ENCODE peak calls at places on chromosomes 3 and 15, in eight cellular contexts. L is aorta; A is cardiac muscle cell; Q is Panc1; Y is heart left ventricle; V is CD4-positive, CD25-positive, alpha-beta regulatory T cell; P is MM.1S; B is hepatocyte. U is an unnamed sample. For H3K9me3, the result is how much of the 10 kb centered on the place peaks cover.

GRCh38 chr3:144636833-144637232 is 665.2 kb downstream of the DIPK2A start:
- DNase-seq in L (no peak), A (peak), Q (no peak), Y (no peak), V (no peak), P (no peak), B (peak), U (no peak)

GRCh38 chr15:29903785-29904464 is 81.7 kb upstream of the TJP1 start:
- DNase-seq in L (no peak), A (peak), Q (no peak), Y (no peak), V (no peak), P (no peak), B (no peak), U (no peak)

GRCh38 chr15:63783441-63783840 is 50.3 kb downstream of the HERC1 start:
- DNase-seq in L (no peak), A (no peak), Q (no peak), Y (no peak), V (no peak), P (no peak), B (no peak), U (no peak)

GRCh38 chr3:193301441-193301840 is 60.4 kb downstream of the PLAAT1 start:
- DNase-seq in L (no peak), A (no peak), Q (peak), Y (no peak), V (no peak), P (no peak), B (no peak), U (no peak)

GRCh38 chr15:99057697-99058420 is 47.0 kb upstream of the SYNM start:
- DNase-seq in L (no peak), A (peak), Q (no peak), Y (peak), V (no peak), P (no peak), B (no peak), U (no peak)

GRCh38 chr15:92714071-92714456 is 58.5 kb upstream of the FAM174B start:
- DNase-seq in L (no peak), A (peak), Q (no peak), Y (no peak), V (no peak), P (no peak), B (peak), U (no peak)

GRCh38 chr3:44114142-44114541 is 127.5 kb upstream of the TOPAZ1 start:
- DNase-seq in L (peak), A (peak), Q (no peak), Y (peak), V (peak), P (no peak), B (peak), U (no peak)

GRCh38 chr3:103085465-103085864 is 650.6 kb downstream of the ZPLD1 start:
- DNase-seq in L (no peak), A (peak), Q (no peak), Y (no peak), V (no peak), P (peak), B (peak), U (no peak)

GRCh38 chr3:53796161-53796560 is 50.1 kb downstream of the CHDH start:
- DNase-seq in L (no peak), A (peak), Q (no peak), Y (peak), V (no peak), P (no peak), B (no peak), U (no peak)

GRCh38 chr3:188185717-188186236 is 31.8 kb downstream of the LPP start:
- DNase-seq in L (no peak), A (peak), Q (no peak), Y (no peak), V (no peak), P (no peak), B (no peak), U (no peak)

GRCh38 chr15:77659350-77660321 is 26.9 kb upstream of the LINGO1 start:
- DNase-seq in L (no peak), A (peak), Q (no peak), Y (peak), V (no peak), P (peak), B (peak), U (no peak)

GRCh38 chr15:98914626-98915025 is 93.0 kb downstream of the PGPEP1L start:
- DNase-seq in L (no peak), A (no peak), Q (no peak), Y (no peak), V (no peak), P (no peak), B (no peak), U (no peak)

GRCh38 chr15:89177633-89178306 is 43.6 kb downstream of the RLBP1 start:
- DNase-seq in L (peak), A (peak), Q (peak), Y (peak), V (peak), P (peak), B (peak), U (peak)

GRCh38 chr15:63601026-63601726 is 4.0 kb downstream of the FBXL22 start:
- DNase-seq in L (peak), A (peak), Q (no peak), Y (peak), V (peak), P (peak), B (peak), U (peak)

GRCh38 chr3:8996681-8997121 is 33.4 kb upstream of the RAD18 start:
- DNase-seq in L (no peak), A (peak), Q (no peak), Y (peak), V (no peak), P (no peak), B (peak), U (no peak)

GRCh38 chr15:52331490-52332240 is 36.1 kb upstream of the MYO5C start:
- DNase-seq in L (no peak), A (peak), Q (peak), Y (no peak), V (peak), P (peak), B (peak), U (peak)

GRCh38 chr15:92578096-92578835 is 77.3 kb downstream of the FAM174B start:
- DNase-seq in L (no peak), A (no peak), Q (no peak), Y (peak), V (no peak), P (no peak), B (no peak), U (no peak)

GRCh38 chr3:48058089-48058488 is 41.9 kb upstream of the MAP4 start:
- DNase-seq in L (no peak), A (no peak), Q (no peak), Y (no peak), V (no peak), P (no peak), B (no peak), U (no peak)
- H3K9me3 ChIP-seq in L (under half), A (under half), Q (under half), Y (under half), V (under half), P (under half), B (under half), U (under half)

GRCh38 chr3:104279617-104280016 is 1087.1 kb upstream of the ALCAM start:
- DNase-seq in L (no peak), A (no peak), Q (no peak), Y (no peak), V (no peak), P (peak), B (no peak), U (no peak)
- H3K9me3 ChIP-seq in L (under half), A (under half), Q (under half), Y (under half), V (under half), P (under half), B (under half), U (under half)

GRCh38 chr15:25087137-25087536 is 132.3 kb downstream of the SNRPN start:
- DNase-seq in L (no peak), A (no peak), Q (no peak), Y (no peak), V (no peak), P (no peak), B (no peak), U (no peak)

GRCh38 chr15:25090073-25090733 is 135.4 kb downstream of the SNRPN start:
- DNase-seq in L (no peak), A (no peak), Q (no peak), Y (no peak), V (no peak), P (no peak), B (no peak), U (no peak)

GRCh38 chr15:25091421-25092158 is 136.8 kb downstream of the SNRPN start:
- DNase-seq in L (no peak), A (no peak), Q (no peak), Y (no peak), V (no peak), P (no peak), B (no peak), U (no peak)

GRCh38 chr15:25089577-25089976 is 134.8 kb downstream of the SNRPN start:
- DNase-seq in L (no peak), A (no peak), Q (no peak), Y (no peak), V (no peak), P (no peak), B (no peak), U (no peak)

GRCh38 chr15:25088261-25088790 is 133.5 kb downstream of the SNRPN start:
- DNase-seq in L (no peak), A (no peak), Q (no peak), Y (no peak), V (no peak), P (no peak), B (no peak), U (no peak)
- H3K9me3 ChIP-seq in L (under half), A (under half), Q (under half), Y (half or more), V (half or more), P (under half), B (under half), U (under half)

GRCh38 chr3:6723205-6723604 is 137.7 kb upstream of the GRM7 start:
- DNase-seq in L (no peak), A (no peak), Q (no peak), Y (no peak), V (no peak), P (no peak), B (no peak), U (no peak)
- H3K9me3 ChIP-seq in L (under half), A (under half), Q (under half), Y (under half), V (under half), P (under half), B (under half), U (under half)

GRCh38 chr3:20811631-20812030 is 625.6 kb upstream of the SGO1 start:
- DNase-seq in L (no peak), A (no peak), Q (no peak), Y (no peak), V (no peak), P (no peak), B (no peak), U (no peak)

GRCh38 chr3:20811006-20811405 is 625.0 kb upstream of the SGO1 start:
- DNase-seq in L (no peak), A (no peak), Q (no peak), Y (no peak), V (no peak), P (no peak), B (no peak), U (no peak)

GRCh38 chr3:20809356-20809755 is 623.4 kb upstream of the SGO1 start:
- DNase-seq in L (no peak), A (no peak), Q (no peak), Y (no peak), V (no peak), P (no peak), B (no peak), U (no peak)

DNA sequence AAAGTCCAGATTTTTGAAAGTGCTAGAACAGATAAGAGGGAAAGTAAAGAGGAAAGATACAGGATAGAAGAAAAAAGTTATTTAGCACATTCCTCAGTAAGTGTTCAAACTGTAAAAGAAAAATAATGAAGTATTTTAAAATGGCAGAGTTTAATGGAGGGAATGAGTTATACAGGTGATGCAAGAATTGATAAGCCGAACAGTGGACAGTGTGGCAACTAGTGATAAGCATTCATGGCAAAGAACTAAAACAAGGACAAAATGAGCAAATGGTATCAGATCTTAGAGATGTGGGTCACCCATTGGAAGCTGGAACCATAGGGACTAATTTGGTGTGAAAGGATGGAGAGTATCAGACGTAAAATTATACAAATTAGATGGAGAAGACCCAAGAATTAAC is 622.9 kb upstream of the SGO1 start:
- DNase-seq in L (no peak), A (no peak), Q (no peak), Y (no peak), V (no peak), P (no peak), B (no peak), U (no peak)
- H3K9me3 ChIP-seq in L (under half), A (under half), Q (under half), Y (under half), V (under half), P (under half), B (under half), U (under half)